ENCODE peak calls at places on chromosomes 3 and 15, in eight cellular contexts. One of them, this sample, is unnamed.

GRCh38 chr3:160564949-160565441 is 376 bp downstream of the KPNA4 start:
- DNase-seq in Kasumi-1: peak; percentile 44
- DNase-seq in coronary artery: no peak
- DNase-seq in activated naive CD8-positive, alpha-beta T cell treated with anti-CD3 and anti-CD28 coated beads, Interleukin-2, amount 10 ng/mL, durations not matched to agents 7 days and 5 days: peak; percentile 76
- DNase-seq in heart left ventricle: peak; percentile 75
- DNase-seq in brain pericyte: peak; percentile 6
- DNase-seq in AML-193: peak; percentile 62
- DNase-seq in activated T-helper 1 cell treated with anti-CD3 and anti-CD28 coated beads, Interleukin-12 subunit alpha, Interleukin-12 subunit beta, Interleukin-2, Interleukin-4 antibody, amounts not matched to agents 30 ng/mL and 10 ng/mL and 1 ng/mL, durations not matched to agents 14 hours and 24 hours and 36 hours: peak; percentile 62
- DNase-seq in this sample: peak; percentile 94

GRCh38 chr3:110405830-110406580 is 665.6 kb upstream of the NECTIN3 start:
- DNase-seq in activated naive CD8-positive, alpha-beta T cell treated with anti-CD3 and anti-CD28 coated beads, Interleukin-2, amount 10 ng/mL, durations not matched to agents 7 days and 5 days: no peak
- DNase-seq in activated T-helper 1 cell treated with anti-CD3 and anti-CD28 coated beads, Interleukin-12 subunit alpha, Interleukin-12 subunit beta, Interleukin-2, Interleukin-4 antibody, amounts not matched to agents 30 ng/mL and 10 ng/mL and 1 ng/mL, durations not matched to agents 14 hours and 24 hours and 36 hours: no peak
- DNase-seq in AML-193: no peak
- DNase-seq in heart left ventricle: no peak
- DNase-seq in brain pericyte: no peak
- DNase-seq in Kasumi-1: no peak
- DNase-seq in coronary artery: no peak
- DNase-seq in this sample: no peak

GRCh38 chr3:33926998-33927605 is 128.7 kb downstream of the PDCD6IP start:
- DNase-seq in heart left ventricle: no peak
- DNase-seq in Kasumi-1: peak; percentile 53
- DNase-seq in activated T-helper 1 cell treated with anti-CD3 and anti-CD28 coated beads, Interleukin-12 subunit alpha, Interleukin-12 subunit beta, Interleukin-2, Interleukin-4 antibody, amounts not matched to agents 30 ng/mL and 10 ng/mL and 1 ng/mL, durations not matched to agents 14 hours and 24 hours and 36 hours: no peak
- DNase-seq in activated naive CD8-positive, alpha-beta T cell treated with anti-CD3 and anti-CD28 coated beads, Interleukin-2, amount 10 ng/mL, durations not matched to agents 7 days and 5 days: no peak
- DNase-seq in brain pericyte: no peak
- DNase-seq in coronary artery: no peak
- DNase-seq in AML-193: no peak
- DNase-seq in this sample: no peak

GRCh38 chr15:48221261-48221660 is 15.2 kb downstream of the SLC12A1 start:
- DNase-seq in activated naive CD8-positive, alpha-beta T cell treated with anti-CD3 and anti-CD28 coated beads, Interleukin-2, amount 10 ng/mL, durations not matched to agents 7 days and 5 days: no peak
- DNase-seq in Kasumi-1: no peak
- DNase-seq in brain pericyte: no peak
- DNase-seq in activated T-helper 1 cell treated with anti-CD3 and anti-CD28 coated beads, Interleukin-12 subunit alpha, Interleukin-12 subunit beta, Interleukin-2, Interleukin-4 antibody, amounts not matched to agents 30 ng/mL and 10 ng/mL and 1 ng/mL, durations not matched to agents 14 hours and 24 hours and 36 hours: no peak
- DNase-seq in coronary artery: no peak
- DNase-seq in heart left ventricle: no peak
- DNase-seq in AML-193: no peak
- DNase-seq in this sample: no peak

GRCh38 chr15:84891339-84891738 is 6.9 kb downstream of the SLC28A1 start:
- DNase-seq in coronary artery: peak; percentile 60
- DNase-seq in activated naive CD8-positive, alpha-beta T cell treated with anti-CD3 and anti-CD28 coated beads, Interleukin-2, amount 10 ng/mL, durations not matched to agents 7 days and 5 days: no peak
- DNase-seq in heart left ventricle: no peak
- DNase-seq in brain pericyte: no peak
- DNase-seq in Kasumi-1: no peak
- DNase-seq in AML-193: no peak
- DNase-seq in activated T-helper 1 cell treated with anti-CD3 and anti-CD28 coated beads, Interleukin-12 subunit alpha, Interleukin-12 subunit beta, Interleukin-2, Interleukin-4 antibody, amounts not matched to agents 30 ng/mL and 10 ng/mL and 1 ng/mL, durations not matched to agents 14 hours and 24 hours and 36 hours: no peak
- DNase-seq in this sample: no peak

GRCh38 chr15:46126581-46126980 is 491.8 kb downstream of the SQOR start:
- DNase-seq in AML-193: no peak
- DNase-seq in coronary artery: no peak
- DNase-seq in brain pericyte: no peak
- DNase-seq in activated naive CD8-positive, alpha-beta T cell treated with anti-CD3 and anti-CD28 coated beads, Interleukin-2, amount 10 ng/mL, durations not matched to agents 7 days and 5 days: no peak
- DNase-seq in Kasumi-1: no peak
- DNase-seq in activated T-helper 1 cell treated with anti-CD3 and anti-CD28 coated beads, Interleukin-12 subunit alpha, Interleukin-12 subunit beta, Interleukin-2, Interleukin-4 antibody, amounts not matched to agents 30 ng/mL and 10 ng/mL and 1 ng/mL, durations not matched to agents 14 hours and 24 hours and 36 hours: no peak
- DNase-seq in heart left ventricle: no peak
- DNase-seq in this sample: no peak

GRCh38 chr3:187913617-187914033 is 168.4 kb upstream of the BCL6 start:
- DNase-seq in heart left ventricle: no peak
- DNase-seq in coronary artery: no peak
- DNase-seq in Kasumi-1: no peak
- DNase-seq in activated T-helper 1 cell treated with anti-CD3 and anti-CD28 coated beads, Interleukin-12 subunit alpha, Interleukin-12 subunit beta, Interleukin-2, Interleukin-4 antibody, amounts not matched to agents 30 ng/mL and 10 ng/mL and 1 ng/mL, durations not matched to agents 14 hours and 24 hours and 36 hours: no peak
- DNase-seq in AML-193: no peak
- DNase-seq in brain pericyte: peak; percentile 59
- DNase-seq in activated naive CD8-positive, alpha-beta T cell treated with anti-CD3 and anti-CD28 coated beads, Interleukin-2, amount 10 ng/mL, durations not matched to agents 7 days and 5 days: no peak
- DNase-seq in this sample: no peak

GRCh38 chr3:10023587-10024310 is 2.5 kb upstream of the FANCD2 start:
- DNase-seq in heart left ventricle: no peak
- DNase-seq in AML-193: peak; percentile 87
- DNase-seq in brain pericyte: no peak
- DNase-seq in activated naive CD8-positive, alpha-beta T cell treated with anti-CD3 and anti-CD28 coated beads, Interleukin-2, amount 10 ng/mL, durations not matched to agents 7 days and 5 days: no peak
- DNase-seq in coronary artery: no peak
- DNase-seq in activated T-helper 1 cell treated with anti-CD3 and anti-CD28 coated beads, Interleukin-12 subunit alpha, Interleukin-12 subunit beta, Interleukin-2, Interleukin-4 antibody, amounts not matched to agents 30 ng/mL and 10 ng/mL and 1 ng/mL, durations not matched to agents 14 hours and 24 hours and 36 hours: no peak
- DNase-seq in Kasumi-1: no peak
- DNase-seq in this sample: no peak

GRCh38 chr15:45795487-45796069 is 160.7 kb downstream of the SQOR start:
- DNase-seq in Kasumi-1: peak; percentile 1
- DNase-seq in activated naive CD8-positive, alpha-beta T cell treated with anti-CD3 and anti-CD28 coated beads, Interleukin-2, amount 10 ng/mL, durations not matched to agents 7 days and 5 days: no peak
- DNase-seq in AML-193: no peak
- DNase-seq in coronary artery: no peak
- DNase-seq in brain pericyte: no peak
- DNase-seq in heart left ventricle: peak; percentile 20
- DNase-seq in activated T-helper 1 cell treated with anti-CD3 and anti-CD28 coated beads, Interleukin-12 subunit alpha, Interleukin-12 subunit beta, Interleukin-2, Interleukin-4 antibody, amounts not matched to agents 30 ng/mL and 10 ng/mL and 1 ng/mL, durations not matched to agents 14 hours and 24 hours and 36 hours: no peak
- DNase-seq in this sample: no peak

GRCh38 chr15:71651750-71652186 is 158.6 kb upstream of the NR2E3 start:
- DNase-seq in AML-193: peak; percentile 9
- DNase-seq in activated T-helper 1 cell treated with anti-CD3 and anti-CD28 coated beads, Interleukin-12 subunit alpha, Interleukin-12 subunit beta, Interleukin-2, Interleukin-4 antibody, amounts not matched to agents 30 ng/mL and 10 ng/mL and 1 ng/mL, durations not matched to agents 14 hours and 24 hours and 36 hours: no peak
- DNase-seq in coronary artery: no peak
- DNase-seq in Kasumi-1: peak; percentile 1
- DNase-seq in brain pericyte: peak; percentile 63
- DNase-seq in activated naive CD8-positive, alpha-beta T cell treated with anti-CD3 and anti-CD28 coated beads, Interleukin-2, amount 10 ng/mL, durations not matched to agents 7 days and 5 days: no peak
- DNase-seq in heart left ventricle: no peak
- DNase-seq in this sample: peak; percentile 90

GRCh38 chr15:57522148-57522547 is 69.6 kb upstream of the MYZAP start:
- DNase-seq in activated T-helper 1 cell treated with anti-CD3 and anti-CD28 coated beads, Interleukin-12 subunit alpha, Interleukin-12 subunit beta, Interleukin-2, Interleukin-4 antibody, amounts not matched to agents 30 ng/mL and 10 ng/mL and 1 ng/mL, durations not matched to agents 14 hours and 24 hours and 36 hours: no peak
- DNase-seq in heart left ventricle: no peak
- DNase-seq in brain pericyte: no peak
- DNase-seq in coronary artery: no peak
- DNase-seq in activated naive CD8-positive, alpha-beta T cell treated with anti-CD3 and anti-CD28 coated beads, Interleukin-2, amount 10 ng/mL, durations not matched to agents 7 days and 5 days: no peak
- DNase-seq in AML-193: no peak
- DNase-seq in Kasumi-1: no peak
- DNase-seq in this sample: no peak

GRCh38 chr3:123522666-123523412 is 62.0 kb downstream of the HACD2 start:
- DNase-seq in activated T-helper 1 cell treated with anti-CD3 and anti-CD28 coated beads, Interleukin-12 subunit alpha, Interleukin-12 subunit beta, Interleukin-2, Interleukin-4 antibody, amounts not matched to agents 30 ng/mL and 10 ng/mL and 1 ng/mL, durations not matched to agents 14 hours and 24 hours and 36 hours: no peak
- DNase-seq in heart left ventricle: no peak
- DNase-seq in AML-193: peak; percentile 85
- DNase-seq in coronary artery: no peak
- DNase-seq in brain pericyte: no peak
- DNase-seq in activated naive CD8-positive, alpha-beta T cell treated with anti-CD3 and anti-CD28 coated beads, Interleukin-2, amount 10 ng/mL, durations not matched to agents 7 days and 5 days: no peak
- DNase-seq in Kasumi-1: peak; percentile 95
- DNase-seq in this sample: no peak

GRCh38 chr3:172313671-172314070 is 134.6 kb downstream of the GHSR start:
- DNase-seq in activated T-helper 1 cell treated with anti-CD3 and anti-CD28 coated beads, Interleukin-12 subunit alpha, Interleukin-12 subunit beta, Interleukin-2, Interleukin-4 antibody, amounts not matched to agents 30 ng/mL and 10 ng/mL and 1 ng/mL, durations not matched to agents 14 hours and 24 hours and 36 hours: no peak
- DNase-seq in activated naive CD8-positive, alpha-beta T cell treated with anti-CD3 and anti-CD28 coated beads, Interleukin-2, amount 10 ng/mL, durations not matched to agents 7 days and 5 days: no peak
- DNase-seq in brain pericyte: no peak
- DNase-seq in coronary artery: no peak
- DNase-seq in heart left ventricle: no peak
- DNase-seq in Kasumi-1: no peak
- DNase-seq in AML-193: no peak
- DNase-seq in this sample: no peak

GRCh38 chr3:185702564-185703225 is 116.6 kb downstream of the SENP2 start:
- DNase-seq in Kasumi-1: no peak
- DNase-seq in brain pericyte: no peak
- DNase-seq in activated naive CD8-positive, alpha-beta T cell treated with anti-CD3 and anti-CD28 coated beads, Interleukin-2, amount 10 ng/mL, durations not matched to agents 7 days and 5 days: no peak
- DNase-seq in coronary artery: no peak
- DNase-seq in activated T-helper 1 cell treated with anti-CD3 and anti-CD28 coated beads, Interleukin-12 subunit alpha, Interleukin-12 subunit beta, Interleukin-2, Interleukin-4 antibody, amounts not matched to agents 30 ng/mL and 10 ng/mL and 1 ng/mL, durations not matched to agents 14 hours and 24 hours and 36 hours: no peak
- DNase-seq in heart left ventricle: no peak
- DNase-seq in AML-193: no peak
- DNase-seq in this sample: peak; percentile 88

GRCh38 chr3:159380891-159381290 is 579.0 kb downstream of the MFSD1 start:
- DNase-seq in heart left ventricle: no peak
- DNase-seq in brain pericyte: no peak
- DNase-seq in AML-193: no peak
- DNase-seq in activated T-helper 1 cell treated with anti-CD3 and anti-CD28 coated beads, Interleukin-12 subunit alpha, Interleukin-12 subunit beta, Interleukin-2, Interleukin-4 antibody, amounts not matched to agents 30 ng/mL and 10 ng/mL and 1 ng/mL, durations not matched to agents 14 hours and 24 hours and 36 hours: no peak
- DNase-seq in Kasumi-1: no peak
- DNase-seq in activated naive CD8-positive, alpha-beta T cell treated with anti-CD3 and anti-CD28 coated beads, Interleukin-2, amount 10 ng/mL, durations not matched to agents 7 days and 5 days: no peak
- DNase-seq in coronary artery: no peak
- DNase-seq in this sample: no peak

GRCh38 chr3:117052356-117052755 is 342.8 kb downstream of the TUSC7 start:
- DNase-seq in activated T-helper 1 cell treated with anti-CD3 and anti-CD28 coated beads, Interleukin-12 subunit alpha, Interleukin-12 subunit beta, Interleukin-2, Interleukin-4 antibody, amounts not matched to agents 30 ng/mL and 10 ng/mL and 1 ng/mL, durations not matched to agents 14 hours and 24 hours and 36 hours: no peak
- DNase-seq in activated naive CD8-positive, alpha-beta T cell treated with anti-CD3 and anti-CD28 coated beads, Interleukin-2, amount 10 ng/mL, durations not matched to agents 7 days and 5 days: no peak
- DNase-seq in coronary artery: no peak
- DNase-seq in AML-193: no peak
- DNase-seq in brain pericyte: no peak
- DNase-seq in Kasumi-1: no peak
- DNase-seq in heart left ventricle: no peak
- DNase-seq in this sample: no peak